ENCODE peak calls at places on chromosome 6, in eight cellular contexts. One of them, this sample, is unnamed.
A peak's percentile ranks its signal among the peaks of the same experiment; 100 is the strongest.

GRCh38 chr6:72746276-72746675 is 124.4 kb downstream of the KCNQ5 start:
- DNase-seq in esophagus squamous epithelium: no peak
- DNase-seq in fibroblast of the aortic adventitia: peak; percentile 26
- DNase-seq in heart right ventricle: no peak
- DNase-seq in fibroblast of gingiva: no peak
- DNase-seq in effector CD4-positive, alpha-beta T cell: no peak
- DNase-seq in NCI-H1417: no peak
- DNase-seq in G401: no peak
- DNase-seq in this sample: no peak

GRCh38 chr6:3363296-3364025 is 93.4 kb downstream of the SLC22A23 start:
- DNase-seq in heart right ventricle: no peak
- DNase-seq in effector CD4-positive, alpha-beta T cell: no peak
- DNase-seq in esophagus squamous epithelium: no peak
- DNase-seq in fibroblast of gingiva: no peak
- DNase-seq in G401: no peak
- DNase-seq in fibroblast of the aortic adventitia: no peak
- DNase-seq in NCI-H1417: no peak
- DNase-seq in this sample: no peak

GRCh38 chr6:42434237-42434636 is 17.5 kb downstream of the TRERF1 start:
- DNase-seq in NCI-H1417: no peak
- DNase-seq in heart right ventricle: no peak
- DNase-seq in G401: no peak
- DNase-seq in fibroblast of the aortic adventitia: no peak
- DNase-seq in fibroblast of gingiva: no peak
- DNase-seq in esophagus squamous epithelium: no peak
- DNase-seq in effector CD4-positive, alpha-beta T cell: no peak
- DNase-seq in this sample: no peak

GRCh38 chr6:129774697-129775447 is 64.9 kb upstream of the ARHGAP18 start:
- DNase-seq in fibroblast of the aortic adventitia: peak; percentile 91
- DNase-seq in esophagus squamous epithelium: no peak
- DNase-seq in fibroblast of gingiva: peak; percentile 75
- DNase-seq in effector CD4-positive, alpha-beta T cell: peak; percentile 26
- DNase-seq in NCI-H1417: peak; percentile 77
- DNase-seq in G401: peak; percentile 51
- DNase-seq in heart right ventricle: peak; percentile 41
- DNase-seq in this sample: peak; percentile 74

GRCh38 chr6:106973018-106973840 is 1.3 kb downstream of the CD24 start:
- DNase-seq in fibroblast of the aortic adventitia: no peak
- DNase-seq in G401: no peak
- DNase-seq in esophagus squamous epithelium: no peak
- DNase-seq in heart right ventricle: peak; percentile 9
- DNase-seq in effector CD4-positive, alpha-beta T cell: no peak
- DNase-seq in fibroblast of gingiva: no peak
- DNase-seq in NCI-H1417: peak; percentile 42
- DNase-seq in this sample: peak; percentile 54

GRCh38 chr6:106745824-106746610 is 116.6 kb downstream of the QRSL1 start:
- DNase-seq in fibroblast of gingiva: peak; percentile 38
- DNase-seq in G401: no peak
- DNase-seq in fibroblast of the aortic adventitia: peak; percentile 8
- DNase-seq in NCI-H1417: peak; percentile 24
- DNase-seq in esophagus squamous epithelium: no peak
- DNase-seq in effector CD4-positive, alpha-beta T cell: no peak
- DNase-seq in heart right ventricle: no peak
- DNase-seq in this sample: no peak

GRCh38 chr6:168649209-168649608 is 208.2 kb downstream of the SMOC2 start:
- DNase-seq in esophagus squamous epithelium: no peak
- DNase-seq in fibroblast of the aortic adventitia: no peak
- DNase-seq in effector CD4-positive, alpha-beta T cell: no peak
- DNase-seq in heart right ventricle: no peak
- DNase-seq in NCI-H1417: no peak
- DNase-seq in fibroblast of gingiva: no peak
- DNase-seq in G401: no peak
- DNase-seq in this sample: no peak

GRCh38 chr6:108106694-108107093 is 32.2 kb upstream of the OSTM1 start:
- DNase-seq in fibroblast of the aortic adventitia: no peak
- DNase-seq in esophagus squamous epithelium: no peak
- DNase-seq in heart right ventricle: no peak
- DNase-seq in fibroblast of gingiva: no peak
- DNase-seq in G401: no peak
- DNase-seq in NCI-H1417: no peak
- DNase-seq in effector CD4-positive, alpha-beta T cell: no peak
- DNase-seq in this sample: no peak

GRCh38 chr6:40568062-40568708 is 19.0 kb downstream of the LRFN2 start:
- DNase-seq in NCI-H1417: no peak
- DNase-seq in fibroblast of gingiva: no peak
- DNase-seq in effector CD4-positive, alpha-beta T cell: no peak
- DNase-seq in G401: no peak
- DNase-seq in fibroblast of the aortic adventitia: no peak
- DNase-seq in esophagus squamous epithelium: no peak
- DNase-seq in heart right ventricle: no peak
- DNase-seq in this sample: no peak

GRCh38 chr6:45786243-45786795 is 229.3 kb downstream of the CLIC5 start:
- DNase-seq in heart right ventricle: no peak
- DNase-seq in esophagus squamous epithelium: no peak
- DNase-seq in G401: peak; percentile 11
- DNase-seq in effector CD4-positive, alpha-beta T cell: no peak
- DNase-seq in fibroblast of the aortic adventitia: no peak
- DNase-seq in fibroblast of gingiva: no peak
- DNase-seq in NCI-H1417: no peak
- DNase-seq in this sample: no peak

GRCh38 chr6:130744601-130745382 is 82.4 kb upstream of the SMLR1 start:
- DNase-seq in G401: no peak
- DNase-seq in heart right ventricle: no peak
- DNase-seq in NCI-H1417: no peak
- DNase-seq in fibroblast of gingiva: no peak
- DNase-seq in esophagus squamous epithelium: no peak
- DNase-seq in effector CD4-positive, alpha-beta T cell: no peak
- DNase-seq in fibroblast of the aortic adventitia: no peak
- DNase-seq in this sample: no peak

GRCh38 chr6:116876635-116877611 is at the start of gene RFX6:
- DNase-seq in fibroblast of gingiva: no peak
- DNase-seq in esophagus squamous epithelium: no peak
- DNase-seq in effector CD4-positive, alpha-beta T cell: no peak
- DNase-seq in heart right ventricle: no peak
- DNase-seq in fibroblast of the aortic adventitia: no peak
- DNase-seq in G401: no peak
- DNase-seq in NCI-H1417: no peak
- DNase-seq in this sample: no peak

GRCh38 chr6:108200631-108201030 is 34.8 kb downstream of the NR2E1 start:
- DNase-seq in esophagus squamous epithelium: no peak
- DNase-seq in G401: no peak
- DNase-seq in heart right ventricle: no peak
- DNase-seq in fibroblast of gingiva: peak; percentile 63
- DNase-seq in fibroblast of the aortic adventitia: peak; percentile 33
- DNase-seq in effector CD4-positive, alpha-beta T cell: no peak
- DNase-seq in NCI-H1417: no peak
- DNase-seq in this sample: no peak

GRCh38 chr6:21842875-21843274 is 249.3 kb downstream of the SOX4 start:
- DNase-seq in esophagus squamous epithelium: no peak
- DNase-seq in effector CD4-positive, alpha-beta T cell: no peak
- DNase-seq in fibroblast of gingiva: no peak
- DNase-seq in G401: no peak
- DNase-seq in fibroblast of the aortic adventitia: no peak
- DNase-seq in NCI-H1417: no peak
- DNase-seq in heart right ventricle: no peak
- DNase-seq in this sample: no peak

GRCh38 chr6:161245363-161245762 is 28.5 kb downstream of the AGPAT4 start:
- DNase-seq in fibroblast of the aortic adventitia: no peak
- DNase-seq in heart right ventricle: no peak
- DNase-seq in esophagus squamous epithelium: no peak
- DNase-seq in G401: no peak
- DNase-seq in NCI-H1417: no peak
- DNase-seq in fibroblast of gingiva: no peak
- DNase-seq in effector CD4-positive, alpha-beta T cell: no peak
- DNase-seq in this sample: no peak

GRCh38 chr6:110625883-110626282 is 149.5 kb upstream of the SLC22A16 start:
- DNase-seq in NCI-H1417: no peak
- DNase-seq in esophagus squamous epithelium: no peak
- DNase-seq in effector CD4-positive, alpha-beta T cell: no peak
- DNase-seq in G401: no peak
- DNase-seq in fibroblast of gingiva: no peak
- DNase-seq in heart right ventricle: no peak
- DNase-seq in fibroblast of the aortic adventitia: peak; percentile 53
- DNase-seq in this sample: no peak

GRCh38 chr6:30135757-30136156 is at the start of gene TRIM40:
- DNase-seq in effector CD4-positive, alpha-beta T cell: no peak
- DNase-seq in G401: no peak
- DNase-seq in esophagus squamous epithelium: no peak
- DNase-seq in heart right ventricle: no peak
- DNase-seq in NCI-H1417: no peak
- DNase-seq in fibroblast of gingiva: no peak
- DNase-seq in fibroblast of the aortic adventitia: no peak
- DNase-seq in this sample: no peak

GRCh38 chr6:109239918-109240321 is 142.3 kb downstream of the CD164 start:
- DNase-seq in heart right ventricle: no peak
- DNase-seq in esophagus squamous epithelium: no peak
- DNase-seq in effector CD4-positive, alpha-beta T cell: no peak
- DNase-seq in fibroblast of the aortic adventitia: no peak
- DNase-seq in G401: no peak
- DNase-seq in fibroblast of gingiva: no peak
- DNase-seq in NCI-H1417: no peak
- DNase-seq in this sample: no peak

GRCh38 chr6:3312604-3313167 is 53.9 kb downstream of the PSMG4 start:
- DNase-seq in heart right ventricle: no peak
- DNase-seq in NCI-H1417: no peak
- DNase-seq in fibroblast of the aortic adventitia: no peak
- DNase-seq in fibroblast of gingiva: no peak
- DNase-seq in G401: peak; percentile 16
- DNase-seq in esophagus squamous epithelium: no peak
- DNase-seq in effector CD4-positive, alpha-beta T cell: no peak
- DNase-seq in this sample: peak; percentile 29

GRCh38 chr6:166604328-166604727 is 17.9 kb upstream of the RAMACL start:
- DNase-seq in fibroblast of gingiva: no peak
- DNase-seq in heart right ventricle: no peak
- DNase-seq in NCI-H1417: no peak
- DNase-seq in G401: no peak
- DNase-seq in effector CD4-positive, alpha-beta T cell: no peak
- DNase-seq in fibroblast of the aortic adventitia: no peak
- DNase-seq in esophagus squamous epithelium: no peak
- DNase-seq in this sample: no peak

GRCh38 chr6:45448417-45449389 is 71.0 kb upstream of the SUPT3H start:
- DNase-seq in effector CD4-positive, alpha-beta T cell: no peak
- DNase-seq in fibroblast of the aortic adventitia: no peak
- DNase-seq in heart right ventricle: no peak
- DNase-seq in G401: no peak
- DNase-seq in NCI-H1417: no peak
- DNase-seq in esophagus squamous epithelium: no peak
- DNase-seq in fibroblast of gingiva: peak; percentile 56
- DNase-seq in this sample: no peak

GRCh38 chr6:124964764-124965105 is 2.5 kb downstream of the RNF217 start:
- DNase-seq in fibroblast of gingiva: no peak
- DNase-seq in fibroblast of the aortic adventitia: no peak
- DNase-seq in NCI-H1417: no peak
- DNase-seq in effector CD4-positive, alpha-beta T cell: no peak
- DNase-seq in esophagus squamous epithelium: no peak
- DNase-seq in G401: no peak
- DNase-seq in heart right ventricle: no peak
- DNase-seq in this sample: no peak

GRCh38 chr6:55918639-55919038 is 43.2 kb upstream of the BMP5 start:
- DNase-seq in fibroblast of gingiva: peak; percentile 87
- DNase-seq in esophagus squamous epithelium: no peak
- DNase-seq in effector CD4-positive, alpha-beta T cell: no peak
- DNase-seq in NCI-H1417: no peak
- DNase-seq in G401: no peak
- DNase-seq in fibroblast of the aortic adventitia: peak; percentile 72
- DNase-seq in heart right ventricle: no peak
- DNase-seq in this sample: no peak

This sample was measured in activated CD8-positive, alpha-beta memory T cell treated with anti-CD3 and anti-CD28 coated beads, Interleukin-2, amount 50 U/mL, for 48 hours.